ENCODE peak calls at places on chromosome 2, in six cellular contexts. One of them, this sample, is unnamed.

GRCh38 chr2:58428553-58429284 is 187.6 kb upstream of the FANCL start:
- DNase-seq in right lobe of liver: no peak
- DNase-seq in esophagus squamous epithelium: no peak
- DNase-seq in fibroblast of lung: peak; percentile 1
- DNase-seq in colonic mucosa: no peak
- DNase-seq in neural progenitor cell: peak; percentile 88
- DNase-seq in this sample: no peak

GRCh38 chr2:227853765-227854271 is 17.6 kb upstream of the DAW1 start:
- DNase-seq in right lobe of liver: no peak
- DNase-seq in esophagus squamous epithelium: no peak
- DNase-seq in fibroblast of lung: no peak
- DNase-seq in colonic mucosa: no peak
- DNase-seq in neural progenitor cell: no peak
- DNase-seq in this sample: no peak

GRCh38 chr2:120602251-120602650 is 133.4 kb upstream of the GLI2 start:
- DNase-seq in right lobe of liver: no peak
- DNase-seq in esophagus squamous epithelium: no peak
- DNase-seq in fibroblast of lung: no peak
- DNase-seq in colonic mucosa: no peak
- DNase-seq in neural progenitor cell: no peak
- DNase-seq in this sample: no peak

GRCh38 chr2:232888839-232889529 is 18.9 kb downstream of the SNORC start:
- DNase-seq in right lobe of liver: no peak
- DNase-seq in esophagus squamous epithelium: no peak
- DNase-seq in fibroblast of lung: no peak
- DNase-seq in colonic mucosa: peak; percentile 13
- DNase-seq in neural progenitor cell: no peak
- DNase-seq in this sample: no peak

GRCh38 chr2:35501076-35501475 is 854.5 kb upstream of the CRIM1 start:
- DNase-seq in right lobe of liver: no peak
- DNase-seq in esophagus squamous epithelium: no peak
- DNase-seq in fibroblast of lung: no peak
- DNase-seq in colonic mucosa: no peak
- DNase-seq in neural progenitor cell: no peak
- DNase-seq in this sample: no peak

GRCh38 chr2:112293636-112294401 is 18.4 kb downstream of the ZC3H6 start:
- DNase-seq in right lobe of liver: no peak
- DNase-seq in esophagus squamous epithelium: no peak
- DNase-seq in fibroblast of lung: no peak
- DNase-seq in colonic mucosa: no peak
- DNase-seq in neural progenitor cell: no peak
- DNase-seq in this sample: no peak

GRCh38 chr2:209901187-209901586 is 101.3 kb upstream of the RPE start:
- DNase-seq in right lobe of liver: no peak
- DNase-seq in esophagus squamous epithelium: no peak
- DNase-seq in fibroblast of lung: no peak
- DNase-seq in colonic mucosa: no peak
- DNase-seq in neural progenitor cell: no peak
- DNase-seq in this sample: no peak

GRCh38 chr2:3288455-3289163 is 89.0 kb downstream of the EIPR1 start:
- DNase-seq in right lobe of liver: no peak
- DNase-seq in esophagus squamous epithelium: no peak
- DNase-seq in fibroblast of lung: no peak
- DNase-seq in colonic mucosa: no peak
- DNase-seq in neural progenitor cell: no peak
- DNase-seq in this sample: no peak

GRCh38 chr2:138565251-138565598 is 63.7 kb downstream of the SPOPL start:
- DNase-seq in right lobe of liver: no peak
- DNase-seq in esophagus squamous epithelium: no peak
- DNase-seq in fibroblast of lung: no peak
- DNase-seq in colonic mucosa: no peak
- DNase-seq in neural progenitor cell: no peak
- DNase-seq in this sample: no peak

GRCh38 chr2:84906108-84906899 is 848 bp downstream of the TMSB10 start:
- DNase-seq in right lobe of liver: peak; percentile 61
- DNase-seq in esophagus squamous epithelium: no peak
- DNase-seq in fibroblast of lung: no peak
- DNase-seq in colonic mucosa: peak; percentile 60
- DNase-seq in neural progenitor cell: peak; percentile 34
- DNase-seq in this sample: no peak

GRCh38 chr2:217826505-217826904 is 176.3 kb downstream of the TNS1 start:
- DNase-seq in right lobe of liver: no peak
- DNase-seq in esophagus squamous epithelium: no peak
- DNase-seq in fibroblast of lung: no peak
- DNase-seq in colonic mucosa: peak; percentile 47
- DNase-seq in neural progenitor cell: no peak
- DNase-seq in this sample: no peak

GRCh38 chr2:109479804-109480203 is 134.0 kb downstream of the SEPTIN10 start:
- DNase-seq in right lobe of liver: no peak
- DNase-seq in esophagus squamous epithelium: no peak
- DNase-seq in fibroblast of lung: no peak
- DNase-seq in colonic mucosa: no peak
- DNase-seq in neural progenitor cell: no peak
- DNase-seq in this sample: no peak

GRCh38 chr2:159124441-159124911 is 156.0 kb downstream of the TANC1 start:
- DNase-seq in right lobe of liver: no peak
- DNase-seq in esophagus squamous epithelium: no peak
- DNase-seq in fibroblast of lung: peak; percentile 88
- DNase-seq in colonic mucosa: peak; percentile 49
- DNase-seq in neural progenitor cell: no peak
- DNase-seq in this sample: no peak

GRCh38 chr2:60513191-60513590 is 40.3 kb downstream of the BCL11A start:
- DNase-seq in right lobe of liver: no peak
- DNase-seq in esophagus squamous epithelium: no peak
- DNase-seq in fibroblast of lung: no peak
- DNase-seq in colonic mucosa: no peak
- DNase-seq in neural progenitor cell: no peak
- DNase-seq in this sample: no peak

GRCh38 chr2:45301307-45302010 is 292.2 kb upstream of the SIX2 start:
- DNase-seq in right lobe of liver: no peak
- DNase-seq in esophagus squamous epithelium: no peak
- DNase-seq in fibroblast of lung: no peak
- DNase-seq in colonic mucosa: peak; percentile 40
- DNase-seq in neural progenitor cell: no peak
- DNase-seq in this sample: no peak

GRCh38 chr2:161131074-161131680 is 29.1 kb upstream of the TANK start:
- DNase-seq in right lobe of liver: no peak
- DNase-seq in esophagus squamous epithelium: no peak
- DNase-seq in fibroblast of lung: no peak
- DNase-seq in colonic mucosa: no peak
- DNase-seq in neural progenitor cell: no peak
- DNase-seq in this sample: no peak

GRCh38 chr2:219562049-219563020 is 9.0 kb downstream of the OBSL1 start:
- DNase-seq in right lobe of liver: peak; percentile 41
- DNase-seq in esophagus squamous epithelium: no peak
- DNase-seq in fibroblast of lung: no peak
- DNase-seq in colonic mucosa: peak; percentile 12
- DNase-seq in neural progenitor cell: no peak
- DNase-seq in this sample: no peak

GRCh38 chr2:217937446-217937845 is 65.3 kb downstream of the TNS1 start:
- DNase-seq in right lobe of liver: no peak
- DNase-seq in esophagus squamous epithelium: no peak
- DNase-seq in fibroblast of lung: no peak
- DNase-seq in colonic mucosa: no peak
- DNase-seq in neural progenitor cell: no peak
- DNase-seq in this sample: no peak

GRCh38 chr2:101150306-101151140 is 659 bp downstream of the TBC1D8 start:
- DNase-seq in right lobe of liver: peak; percentile 60
- DNase-seq in esophagus squamous epithelium: no peak
- DNase-seq in fibroblast of lung: no peak
- DNase-seq in colonic mucosa: peak; percentile 43
- DNase-seq in neural progenitor cell: peak; percentile 66
- DNase-seq in this sample: no peak

DNA sequence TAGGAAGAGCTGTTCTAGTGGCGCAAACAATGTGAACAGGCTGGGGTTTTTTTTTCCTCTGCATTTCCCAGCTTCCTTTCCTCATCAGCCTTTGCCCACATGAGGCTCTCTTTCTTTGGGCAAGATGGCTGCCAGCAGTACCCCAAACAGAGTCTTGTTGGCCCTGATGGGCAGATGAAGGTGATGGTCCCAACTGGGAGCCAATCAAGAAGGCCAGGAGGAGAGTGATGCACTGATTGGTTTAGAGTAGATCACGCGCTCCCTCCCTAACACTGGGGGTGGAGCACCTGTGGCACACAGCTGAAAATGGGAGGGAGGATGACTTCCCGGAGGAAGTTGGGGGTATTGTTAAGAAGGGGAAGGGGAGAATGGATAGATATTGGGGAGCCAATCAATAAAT is 96.3 kb upstream of the FZD7 start:
- DNase-seq in right lobe of liver: no peak
- DNase-seq in esophagus squamous epithelium: no peak
- DNase-seq in fibroblast of lung: no peak
- DNase-seq in colonic mucosa: no peak
- DNase-seq in neural progenitor cell: no peak
- DNase-seq in this sample: no peak
- H3K27me3 ChIP-seq in right lobe of liver: no peaks in the 10 kb centered on the region
- H3K27me3 ChIP-seq in esophagus squamous epithelium: no peaks in the 10 kb centered on the region
- H3K27me3 ChIP-seq in fibroblast of lung: peaks cover 7% of the 10 kb centered on the region
- H3K27me3 ChIP-seq in colonic mucosa: no peaks in the 10 kb centered on the region
- H3K27me3 ChIP-seq in neural progenitor cell: no peaks in the 10 kb centered on the region
- H3K27me3 ChIP-seq in this sample: no peaks in the 10 kb centered on the region

GRCh38 chr2:222915092-222915957 is 54.5 kb downstream of the ACSL3 start:
- DNase-seq in right lobe of liver: no peak
- DNase-seq in esophagus squamous epithelium: no peak
- DNase-seq in fibroblast of lung: peak; percentile 61
- DNase-seq in colonic mucosa: no peak
- DNase-seq in neural progenitor cell: no peak
- DNase-seq in this sample: no peak

GRCh38 chr2:222907790-222908431 is 47.1 kb downstream of the ACSL3 start:
- DNase-seq in right lobe of liver: no peak
- DNase-seq in esophagus squamous epithelium: no peak
- DNase-seq in fibroblast of lung: peak; percentile 84
- DNase-seq in colonic mucosa: no peak
- DNase-seq in neural progenitor cell: no peak
- DNase-seq in this sample: no peak

GRCh38 chr2:222912776-222913175 is 51.9 kb downstream of the ACSL3 start:
- DNase-seq in right lobe of liver: no peak
- DNase-seq in esophagus squamous epithelium: no peak
- DNase-seq in fibroblast of lung: no peak
- DNase-seq in colonic mucosa: no peak
- DNase-seq in neural progenitor cell: no peak
- DNase-seq in this sample: no peak

GRCh38 chr2:222909276-222909675 is 48.4 kb downstream of the ACSL3 start:
- DNase-seq in right lobe of liver: no peak
- DNase-seq in esophagus squamous epithelium: no peak
- DNase-seq in fibroblast of lung: no peak
- DNase-seq in colonic mucosa: no peak
- DNase-seq in neural progenitor cell: no peak
- DNase-seq in this sample: no peak

DNA sequence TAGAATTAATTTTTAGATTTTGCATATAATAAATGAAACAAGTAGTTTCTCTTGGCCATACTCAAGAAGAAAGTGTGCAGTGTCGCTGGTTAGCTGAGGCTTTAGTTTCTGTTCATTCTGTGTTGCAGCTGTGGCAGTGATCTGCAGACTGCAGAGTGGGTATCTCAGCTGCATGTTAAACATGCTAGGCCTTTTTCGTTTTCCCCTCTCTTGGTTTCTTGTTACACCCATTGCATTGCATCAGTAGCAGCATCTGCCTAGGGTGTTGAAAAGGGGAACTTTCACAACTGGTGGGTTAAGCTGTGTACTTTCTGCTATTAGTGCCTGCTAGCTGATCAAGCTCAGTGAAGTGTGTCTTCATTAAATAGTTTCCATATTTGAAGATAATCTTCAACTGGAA is 51.3 kb downstream of the ACSL3 start:
- DNase-seq in right lobe of liver: no peak
- DNase-seq in esophagus squamous epithelium: no peak
- DNase-seq in fibroblast of lung: peak; percentile 88
- DNase-seq in colonic mucosa: no peak
- DNase-seq in neural progenitor cell: no peak
- DNase-seq in this sample: no peak
- H3K4me1 ChIP-seq in right lobe of liver: no peaks in the 10 kb centered on the region
- H3K4me1 ChIP-seq in esophagus squamous epithelium: no peaks in the 10 kb centered on the region
- H3K4me1 ChIP-seq in fibroblast of lung: peaks cover 8% of the 10 kb centered on the region
- H3K4me1 ChIP-seq in colonic mucosa: no peaks in the 10 kb centered on the region
- H3K4me1 ChIP-seq in neural progenitor cell: peaks cover 14% of the 10 kb centered on the region
- H3K4me1 ChIP-seq in this sample: no peaks in the 10 kb centered on the region

DNA sequence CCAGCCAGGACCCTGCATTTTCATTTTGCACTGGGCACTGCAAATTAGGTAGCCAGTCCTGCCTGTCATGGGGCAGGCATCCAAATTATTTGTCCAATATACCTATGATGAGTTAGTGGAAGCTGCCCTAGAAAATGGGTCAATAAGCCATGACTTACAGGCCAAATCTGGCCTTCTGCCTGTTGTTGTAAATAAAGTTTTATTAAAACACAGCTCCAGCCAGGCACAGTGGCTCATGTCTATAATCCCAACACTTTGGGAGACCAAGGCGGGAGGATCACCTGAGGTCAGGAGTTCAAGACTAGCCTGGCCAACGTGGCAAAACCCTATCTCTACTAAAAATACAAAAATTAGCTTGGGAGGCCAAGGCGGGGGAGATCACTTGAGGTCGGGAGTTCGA is 8.3 kb downstream of the AP1S3 start:
- DNase-seq in right lobe of liver: no peak
- DNase-seq in esophagus squamous epithelium: no peak
- DNase-seq in fibroblast of lung: no peak
- DNase-seq in colonic mucosa: no peak
- DNase-seq in neural progenitor cell: no peak
- DNase-seq in this sample: no peak
- H3K4me3 ChIP-seq in right lobe of liver: no peak overlapping the region
- H3K4me3 ChIP-seq in esophagus squamous epithelium: no peak overlapping the region
- H3K4me3 ChIP-seq in fibroblast of lung: no peak overlapping the region
- H3K4me3 ChIP-seq in colonic mucosa: no peak overlapping the region
- H3K4me3 ChIP-seq in neural progenitor cell: no peak overlapping the region
- H3K4me3 ChIP-seq in this sample: no peak overlapping the region

DNA sequence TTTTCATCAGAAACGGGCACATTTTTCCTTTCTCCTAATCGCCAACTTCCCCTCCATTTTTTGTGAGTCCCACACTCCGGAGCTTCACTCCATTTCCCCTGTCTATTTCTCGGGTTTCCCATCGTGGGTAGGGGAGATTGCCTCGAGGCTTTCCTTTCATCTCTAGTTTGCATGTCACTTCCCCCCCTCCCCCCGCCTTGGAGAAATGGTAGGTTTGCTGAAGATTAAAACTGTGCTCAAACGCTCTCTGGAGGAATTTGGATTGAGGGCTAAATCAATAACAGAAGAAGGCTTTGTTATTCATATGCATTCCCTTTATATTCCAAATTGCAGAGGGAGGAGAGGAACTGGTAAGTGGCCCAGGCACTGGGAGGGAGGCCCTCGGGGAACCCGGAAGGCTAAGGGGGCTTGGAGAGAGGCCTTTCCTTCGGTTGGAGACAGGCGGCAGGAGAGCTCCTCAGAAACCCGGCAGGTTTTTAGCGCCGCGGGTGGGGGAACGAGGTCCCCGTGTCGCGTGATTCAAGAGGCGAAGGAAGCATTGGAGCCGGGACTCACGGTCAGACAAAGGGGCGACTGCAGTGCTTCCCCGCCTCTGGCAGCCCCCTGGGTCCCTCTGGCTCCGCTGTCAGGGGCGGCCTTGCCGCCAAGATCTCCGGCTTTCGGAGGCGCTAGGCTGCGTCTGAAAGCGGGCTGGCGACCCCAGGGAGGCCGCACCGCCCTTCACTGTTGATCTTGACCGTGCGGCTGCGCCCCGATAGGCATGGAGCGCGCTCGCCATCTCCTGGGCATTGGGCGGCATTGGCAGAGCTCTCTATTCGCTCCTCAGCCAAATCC is 2.4 kb upstream of the HOXD12 start:
- DNase-seq in right lobe of liver: peak; percentile 70
- DNase-seq in esophagus squamous epithelium: no peak
- DNase-seq in fibroblast of lung: peak; percentile 66
- DNase-seq in colonic mucosa: peak; percentile 75
- DNase-seq in neural progenitor cell: peak; percentile 66
- DNase-seq in this sample: peak; percentile 87
- H3K27me3 ChIP-seq in right lobe of liver: peaks cover 92% of the 10 kb centered on the region
- H3K27me3 ChIP-seq in esophagus squamous epithelium: peaks cover 92% of the 10 kb centered on the region
- H3K27me3 ChIP-seq in fibroblast of lung: peaks cover 85% of the 10 kb centered on the region
- H3K27me3 ChIP-seq in colonic mucosa: peaks cover 94% of the 10 kb centered on the region
- H3K27me3 ChIP-seq in neural progenitor cell: peaks cover 100% of the 10 kb centered on the region
- H3K27me3 ChIP-seq in this sample: peaks cover 71% of the 10 kb centered on the region